ENCODE peak calls at places on chromosomes 12 and 14, in six cellular contexts. F is SHP77, X is fibroblast of the conjunctiva, G is GM12865, A is NCI-H187, Z is KG1. L is an unnamed sample.

GRCh38 chr12:105409881-105410471 is 79.5 kb downstream of the C12orf75 start:
- DNase-seq in F (peak; percentile 72), X (peak; percentile 18), G (no peak), A (peak; percentile 87), Z (no peak), L (peak; percentile 17)

GRCh38 chr12:110744176-110744575 is 1.5 kb upstream of the PPP1CC start:
- DNase-seq in F (no peak), X (no peak), G (no peak), A (no peak), Z (no peak), L (no peak)

GRCh38 chr12:108304633-108305032 is 34.5 kb downstream of the CMKLR1 start:
- DNase-seq in F (no peak), X (no peak), G (no peak), A (no peak), Z (no peak), L (no peak)

GRCh38 chr12:102462803-102463499 is 17.4 kb downstream of the IGF1 start:
- DNase-seq in F (no peak), X (peak; percentile 37), G (no peak), A (no peak), Z (no peak), L (no peak)

GRCh38 chr12:88729196-88729595 is 148.9 kb upstream of the KITLG start:
- DNase-seq in F (no peak), X (no peak), G (no peak), A (no peak), Z (no peak), L (no peak)

GRCh38 chr12:90515199-90516175 is 439.5 kb downstream of the CCER1 start:
- DNase-seq in F (no peak), X (no peak), G (peak; percentile 41), A (no peak), Z (no peak), L (no peak)

GRCh38 chr12:15555466-15555865 is 233.2 kb downstream of the PTPRO start:
- DNase-seq in F (no peak), X (no peak), G (no peak), A (no peak), Z (no peak), L (no peak)

GRCh38 chr12:123516221-123516780 is 17.2 kb downstream of the RILPL1 start:
- DNase-seq in F (no peak), X (no peak), G (no peak), A (no peak), Z (no peak), L (no peak)

GRCh38 chr14:105385698-105386365 is 12.5 kb upstream of the TEX22 start:
- DNase-seq in F (no peak), X (no peak), G (no peak), A (no peak), Z (no peak), L (no peak)

GRCh38 chr12:123164222-123164621 is 13.3 kb upstream of the PITPNM2 start:
- DNase-seq in F (no peak), X (no peak), G (peak; percentile 66), A (peak; percentile 46), Z (no peak), L (no peak)

GRCh38 chr14:95507701-95508103 is 8.7 kb downstream of the SYNE3 start:
- DNase-seq in F (no peak), X (no peak), G (peak; percentile 74), A (no peak), Z (no peak), L (peak; percentile 53)

GRCh38 chr12:60070541-60070940 is 474.7 kb downstream of the SLC16A7 start:
- DNase-seq in F (no peak), X (no peak), G (no peak), A (no peak), Z (no peak), L (no peak)

GRCh38 chr14:50929506-50929905 is 14.8 kb downstream of the PYGL start:
- DNase-seq in F (no peak), X (no peak), G (no peak), A (no peak), Z (no peak), L (no peak)

GRCh38 chr12:15620726-15621125 is 168.5 kb downstream of the EPS8 start:
- DNase-seq in F (no peak), X (no peak), G (no peak), A (no peak), Z (no peak), L (no peak)

GRCh38 chr14:103207038-103207403 is 83.8 kb downstream of the TNFAIP2 start:
- DNase-seq in F (no peak), X (no peak), G (no peak), A (no peak), Z (no peak), L (no peak)

GRCh38 chr12:4705824-4706223 is 14.4 kb upstream of the GALNT8 start:
- DNase-seq in F (no peak), X (no peak), G (no peak), A (no peak), Z (no peak), L (no peak)

GRCh38 chr14:73943083-73943482 is 6.8 kb downstream of the FAM161B start:
- DNase-seq in F (no peak), X (peak; percentile 52), G (no peak), A (no peak), Z (no peak), L (peak; percentile 88)

GRCh38 chr12:6469609-6470374 is 685 bp downstream of the VAMP1 start:
- DNase-seq in F (no peak), X (no peak), G (no peak), A (no peak), Z (no peak), L (no peak)

GRCh38 chr14:24274101-24274543 is 2.7 kb upstream of the RABGGTA start:
- DNase-seq in F (no peak), X (no peak), G (peak; percentile 86), A (no peak), Z (no peak), L (no peak)